ENCODE peak calls at places on chromosomes 11 and 22, in four cellular contexts. U is heart right ventricle, X is kidney, W is adrenal gland. G is an unnamed sample. For H3K9me3, the result is how much of the 10 kb centered on the place peaks cover.

GRCh38 chr22:38927033-38927789 is 30.2 kb upstream of the APOBEC3A start:
- DNase-seq in U (peak), X (peak), W (peak), G (peak)

GRCh38 chr22:46355369-46355995 is 20.0 kb downstream of the TRMU start:
- DNase-seq in U (peak), X (peak), W (peak), G (peak)

GRCh38 chr11:115765803-115766239 is 261.6 kb upstream of the CADM1 start:
- DNase-seq in U (no peak), X (no peak), W (no peak), G (no peak)

GRCh38 chr11:91935120-91935519 is 289.5 kb upstream of the FAT3 start:
- DNase-seq in U (no peak), X (no peak), W (no peak), G (no peak)

GRCh38 chr11:120137187-120137610 is 714 bp downstream of the TRIM29 start:
- DNase-seq in U (peak), X (no peak), W (peak), G (peak)

GRCh38 chr11:44861829-44862545 is 88.7 kb downstream of the TP53I11 start:
- DNase-seq in U (peak), X (peak), W (peak), G (no peak)

GRCh38 chr11:65538915-65539374 is 14.1 kb downstream of the SCYL1 start:
- DNase-seq in U (no peak), X (peak), W (no peak), G (no peak)

GRCh38 chr22:20428496-20429253 is 8.9 kb downstream of the SCARF2 start:
- DNase-seq in U (no peak), X (peak), W (no peak), G (peak)

GRCh38 chr11:6298605-6299004 is 21.7 kb downstream of the CAVIN3 start:
- DNase-seq in U (peak), X (no peak), W (no peak), G (no peak)

GRCh38 chr22:46073683-46074504 is 76.4 kb upstream of the PPARA start:
- DNase-seq in U (peak), X (peak), W (peak), G (peak)

GRCh38 chr11:61603667-61604066 is 22.8 kb upstream of the SYT7 start:
- DNase-seq in U (no peak), X (no peak), W (no peak), G (no peak)

GRCh38 chr11:59172345-59173079 is 580 bp downstream of the DTX4 start:
- DNase-seq in U (no peak), X (peak), W (no peak), G (peak)

GRCh38 chr11:87425943-87426342 is 388.2 kb downstream of the TMEM135 start:
- DNase-seq in U (no peak), X (no peak), W (no peak), G (no peak)

GRCh38 chr22:40855104-40855959 is 1.1 kb downstream of the ST13 start:
- DNase-seq in U (no peak), X (no peak), W (no peak), G (no peak)

GRCh38 chr11:68312117-68312779 is at the start of gene LRP5:
- DNase-seq in U (no peak), X (no peak), W (no peak), G (no peak)

GRCh38 chr11:86670179-86670578 is 2.2 kb downstream of the ME3 start:
- DNase-seq in U (no peak), X (no peak), W (no peak), G (no peak)

GRCh38 chr11:35526370-35526792 is 965 bp upstream of the PAMR1 start:
- DNase-seq in U (no peak), X (no peak), W (no peak), G (no peak)

GRCh38 chr11:35529971-35530495 is 4.6 kb upstream of the PAMR1 start:
- DNase-seq in U (no peak), X (no peak), W (no peak), G (no peak)

GRCh38 chr11:127843483-127844396 is 743.6 kb downstream of the ETS1 start:
- DNase-seq in U (peak), X (peak), W (peak), G (peak)

GRCh38 chr11:85712953-85713352 is 27.0 kb upstream of the CCDC89 start:
- DNase-seq in U (no peak), X (no peak), W (no peak), G (no peak)

GRCh38 chr11:63837719-63838118 is 1.2 kb upstream of the MARK2 start:
- DNase-seq in U (no peak), X (peak), W (peak), G (peak)

GRCh38 chr11:36008576-36008975 is 64.7 kb downstream of the LDLRAD3 start:
- DNase-seq in U (no peak), X (no peak), W (no peak), G (no peak)

GRCh38 chr22:47021371-47022074 is 259.1 kb downstream of the TBC1D22A start:
- DNase-seq in U (no peak), X (peak), W (no peak), G (no peak)

GRCh38 chr11:8219257-8220021 is 44.2 kb downstream of the LMO1 start:
- DNase-seq in U (no peak), X (peak), W (peak), G (no peak)

GRCh38 chr11:47186076-47186936 is at the start of gene PACSIN3:
- DNase-seq in U (peak), X (peak), W (no peak), G (peak)

GRCh38 chr22:40183029-40183581 is 5.4 kb downstream of the TNRC6B start:
- DNase-seq in U (no peak), X (no peak), W (no peak), G (no peak)

GRCh38 chr11:41085123-41085522 is 374.3 kb downstream of the LRRC4C start:
- DNase-seq in U (no peak), X (no peak), W (no peak), G (no peak)

GRCh38 chr22:20084547-20085413 is 4.7 kb downstream of the DGCR8 start:
- DNase-seq in U (no peak), X (peak), W (no peak), G (peak)

GRCh38 chr11:78744949-78745348 is 170.3 kb upstream of the NARS2 start:
- DNase-seq in U (no peak), X (no peak), W (no peak), G (no peak)

GRCh38 chr11:57513446-57513795 is 2.1 kb downstream of the SLC43A1 start:
- DNase-seq in U (no peak), X (no peak), W (no peak), G (no peak)

GRCh38 chr11:64762916-64763803 is 3.4 kb upstream of the PYGM start:
- DNase-seq in U (no peak), X (peak), W (peak), G (peak)

GRCh38 chr11:35083181-35084061 is 55.5 kb upstream of the CD44 start:
- DNase-seq in U (peak), X (no peak), W (peak), G (peak)

GRCh38 chr11:9160166-9160565 is 68.8 kb upstream of the SCUBE2 start:
- DNase-seq in U (no peak), X (no peak), W (no peak), G (no peak)

GRCh38 chr11:126918556-126918955 is 82.0 kb downstream of the KIRREL3 start:
- DNase-seq in U (no peak), X (no peak), W (no peak), G (no peak)

DNA sequence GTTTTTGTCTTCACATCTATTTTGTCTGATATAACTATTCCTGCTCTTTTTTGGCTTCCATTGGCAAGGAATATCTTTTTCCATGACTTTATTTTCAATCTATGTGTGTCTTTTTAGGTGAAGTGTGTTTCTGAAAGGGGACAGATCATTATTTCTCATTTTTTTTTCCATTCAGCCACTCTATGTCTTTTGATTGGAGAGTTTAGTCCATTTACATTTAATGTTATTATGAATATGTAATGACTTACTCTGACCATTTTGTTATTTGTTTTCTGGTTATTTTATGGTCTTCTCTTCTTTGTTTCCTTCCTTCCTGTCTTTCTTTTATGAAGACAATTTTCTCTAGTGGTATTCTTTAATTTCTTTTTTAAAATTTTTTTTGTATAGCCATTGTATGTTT is 178.6 kb upstream of the CNTN5 start:
- DNase-seq in U (no peak), X (no peak), W (no peak), G (no peak)
- H3K9me3 ChIP-seq in U (under half), X (under half), W (under half), G (under half)

GRCh38 chr11:33775832-33776231 is 1.5 kb upstream of the FBXO3 start:
- DNase-seq in U (no peak), X (no peak), W (no peak), G (no peak)
- TF ChIP-seq CTCF in U (no peak), X (no peak), W (no peak), G (no peak)

GRCh38 chr22:42711281-42711731 is 9.4 kb downstream of the A4GALT start:
- DNase-seq in U (no peak), X (no peak), W (no peak), G (no peak)
- H3K27ac ChIP-seq in U (peak), X (peak), W (peak), G (no peak)

GRCh38 chr11:134760307-134760706 is 348.3 kb upstream of the B3GAT1 start:
- DNase-seq in U (no peak), X (no peak), W (no peak), G (no peak)

GRCh38 chr11:134760957-134761356 is 348.9 kb upstream of the B3GAT1 start:
- DNase-seq in U (no peak), X (no peak), W (no peak), G (no peak)

GRCh38 chr11:134758342-134758931 is 346.4 kb upstream of the B3GAT1 start:
- DNase-seq in U (no peak), X (no peak), W (no peak), G (no peak)

GRCh38 chr11:134759314-134759713 is 347.3 kb upstream of the B3GAT1 start:
- DNase-seq in U (no peak), X (no peak), W (no peak), G (no peak)

DNA sequence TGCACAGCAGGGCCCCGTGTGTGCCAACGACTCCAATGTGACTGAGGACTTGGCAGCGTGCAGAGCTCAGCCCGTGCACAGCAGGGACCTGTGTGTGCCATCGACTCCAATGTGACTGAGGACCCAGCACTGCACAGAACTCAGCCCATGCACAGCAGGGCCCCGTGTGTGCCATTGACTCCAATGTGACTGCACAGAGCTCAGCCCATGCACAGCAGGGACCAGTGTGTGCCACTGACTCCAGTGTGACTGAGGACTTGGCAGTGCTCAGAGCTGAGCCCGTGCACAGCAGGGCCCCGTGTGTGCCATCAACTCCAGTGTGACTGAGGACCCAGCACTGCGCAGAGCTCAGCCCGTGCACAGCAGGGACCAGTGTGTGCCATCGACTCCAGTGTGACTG is 347.8 kb upstream of the B3GAT1 start:
- DNase-seq in U (no peak), X (no peak), W (no peak), G (no peak)
- H3K9me3 ChIP-seq in U (under half), X (under half), W (under half), G (under half)

GRCh38 chr11:13965337-13965736 is 2.8 kb downstream of the SPON1 start:
- DNase-seq in U (no peak), X (no peak), W (no peak), G (no peak)

GRCh38 chr11:13972033-13972910 is 9.7 kb downstream of the SPON1 start:
- DNase-seq in U (no peak), X (no peak), W (no peak), G (no peak)

GRCh38 chr11:13972958-13973357 is 10.4 kb downstream of the SPON1 start:
- DNase-seq in U (no peak), X (no peak), W (no peak), G (no peak)

GRCh38 chr11:13966486-13966885 is 4.0 kb downstream of the SPON1 start:
- DNase-seq in U (no peak), X (no peak), W (no peak), G (no peak)

GRCh38 chr11:13970986-13971385 is 8.5 kb downstream of the SPON1 start:
- DNase-seq in U (no peak), X (peak), W (no peak), G (peak)
- TF ChIP-seq CTCF in U (peak), X (peak), W (no peak), G (no peak)

GRCh38 chr11:12433571-12434061 is 56.2 kb downstream of the PARVA start:
- DNase-seq in U (no peak), X (no peak), W (no peak), G (no peak)

GRCh38 chr11:12429155-12429554 is 51.8 kb downstream of the PARVA start:
- DNase-seq in U (no peak), X (no peak), W (no peak), G (no peak)

GRCh38 chr11:12432507-12432906 is 55.1 kb downstream of the PARVA start:
- DNase-seq in U (no peak), X (no peak), W (no peak), G (no peak)

GRCh38 chr11:12430912-12431311 is 53.5 kb downstream of the PARVA start:
- DNase-seq in U (peak), X (no peak), W (peak), G (peak)

DNA sequence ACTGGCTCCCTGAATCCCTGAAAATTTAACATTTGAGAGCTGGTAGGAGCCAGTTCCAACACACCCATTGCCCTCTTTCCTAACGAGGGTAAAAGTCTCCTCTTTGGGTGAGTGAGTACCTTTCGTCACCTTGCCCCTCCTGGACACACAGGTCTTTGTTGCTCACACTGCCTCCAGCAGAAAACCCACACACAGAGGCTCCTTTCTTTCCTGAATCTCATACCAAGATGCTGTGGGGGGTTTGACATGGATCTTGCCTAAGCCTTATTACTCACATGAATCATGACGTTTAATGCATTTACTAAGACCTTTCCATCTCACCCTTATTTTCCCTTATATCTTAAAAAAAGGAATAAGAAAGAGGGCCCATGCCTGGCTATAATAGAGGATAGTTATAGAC is 53.0 kb downstream of the PARVA start:
- DNase-seq in U (no peak), X (no peak), W (no peak), G (no peak)
- H3K27ac ChIP-seq in U (peak), X (no peak), W (peak), G (peak)